ENCODE peak calls at places on chromosomes 1 and 21, in nine cellular contexts. L is A549, E is HepG2, T is K562, D is GM12878, C is Panc1, Z is HL-60, M is HCT116, F is SK-N-SH. V is an unnamed sample.

GRCh38 chr1:215631489-215631888 is 64.4 kb downstream of the KCTD3 start:
- DNase-seq in L (peak), F (no peak), T (no peak), C (no peak), Z (no peak), E (no peak), D (no peak), M (no peak), V (no peak)

GRCh38 chr1:116711061-116711582 is 43.1 kb upstream of the CD2 start:
- DNase-seq in C (no peak), Z (no peak), E (no peak), D (no peak), F (peak), T (no peak), M (no peak), L (no peak), V (peak)

GRCh38 chr1:41647202-41648135 is 163.0 kb upstream of the EDN2 start:
- DNase-seq in F (no peak), T (no peak), C (no peak), L (no peak), E (no peak), M (no peak), D (no peak), Z (no peak), V (no peak)

GRCh38 chr1:27406354-27406665 is 13.9 kb downstream of the GPR3 start:
- DNase-seq in T (no peak), Z (no peak), L (no peak), C (no peak), F (no peak), M (no peak), D (no peak), E (no peak), V (no peak)

GRCh38 chr1:26164036-26164927 is 4.5 kb downstream of the C1orf232 start:
- DNase-seq in D (no peak), M (no peak), E (no peak), C (no peak), F (peak), T (peak), Z (no peak), L (peak), V (peak)

GRCh38 chr1:33599516-33600115 is 127.2 kb downstream of the ZSCAN20 start:
- DNase-seq in C (no peak), M (no peak), L (no peak), F (no peak), T (no peak), Z (peak), E (no peak), D (no peak), V (no peak)

GRCh38 chr1:24586970-24587820 is 31.3 kb downstream of the NCMAP start:
- DNase-seq in L (peak), D (no peak), T (peak), C (peak), E (peak), F (peak), M (peak), Z (peak), V (peak)

GRCh38 chr1:197862671-197863070 is 39.8 kb upstream of the C1orf53 start:
- DNase-seq in L (no peak), Z (no peak), D (no peak), E (no peak), C (no peak), F (no peak), T (no peak), M (no peak), V (no peak)

GRCh38 chr1:244226440-244226839 is 175.4 kb downstream of the ZBTB18 start:
- DNase-seq in L (no peak), D (no peak), T (no peak), C (no peak), Z (peak), M (no peak), F (no peak), E (no peak), V (no peak)

GRCh38 chr1:12775443-12775842 is 1.9 kb downstream of the PRAMEF12 start:
- DNase-seq in F (no peak), L (no peak), Z (no peak), T (no peak), M (no peak), E (no peak), D (no peak), C (no peak), V (no peak)

GRCh38 chr1:240151126-240151735 is 59.5 kb downstream of the FMN2 start:
- DNase-seq in T (no peak), Z (no peak), M (no peak), E (no peak), C (no peak), D (no peak), L (no peak), F (peak), V (no peak)

DNA sequence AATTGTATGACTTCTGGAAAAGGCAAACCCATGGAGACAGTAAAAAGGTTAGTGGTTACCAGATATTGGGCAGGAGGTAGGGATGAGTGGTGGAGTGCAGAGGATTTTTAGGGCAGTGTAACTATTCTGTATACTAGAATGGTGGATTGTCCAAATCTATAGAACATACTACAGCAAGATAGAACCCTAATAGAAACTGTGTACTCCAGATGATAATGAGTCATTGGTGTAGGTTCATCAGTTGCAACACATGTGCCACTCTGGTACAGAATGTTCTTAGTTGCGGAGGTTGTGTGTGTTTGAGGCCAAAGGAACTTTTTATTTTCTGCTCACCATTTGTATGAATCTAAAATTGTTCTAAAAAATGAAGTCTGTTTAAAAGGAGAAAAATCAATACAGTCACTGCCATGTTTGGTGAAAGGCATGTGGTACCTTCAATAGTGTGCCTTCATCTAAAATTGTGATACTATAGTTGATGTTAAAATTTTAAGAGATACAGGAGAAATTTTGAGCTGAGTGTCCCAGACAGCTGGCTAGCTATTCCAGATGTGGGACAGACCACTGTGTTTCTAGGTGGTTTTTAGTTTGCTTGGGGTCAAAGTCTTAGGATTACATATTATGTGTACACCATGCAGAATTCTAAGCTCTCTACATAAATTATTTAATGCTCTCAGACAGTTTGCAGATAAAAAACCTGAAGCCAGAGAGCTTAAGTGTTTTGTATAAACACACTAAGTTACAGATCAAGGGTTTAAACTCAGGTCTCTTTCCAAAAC is 150.5 kb downstream of the RPS6KC1 start:
- DNase-seq in E (no peak), T (no peak), D (no peak), F (no peak), L (no peak), M (no peak), Z (no peak), C (no peak), V (no peak)
- TF ChIP-seq REST in E (no peak), T (no peak), D (no peak), F (no peak), L (no peak), M (no peak), Z (no peak), C (no peak), V (no peak)

DNA sequence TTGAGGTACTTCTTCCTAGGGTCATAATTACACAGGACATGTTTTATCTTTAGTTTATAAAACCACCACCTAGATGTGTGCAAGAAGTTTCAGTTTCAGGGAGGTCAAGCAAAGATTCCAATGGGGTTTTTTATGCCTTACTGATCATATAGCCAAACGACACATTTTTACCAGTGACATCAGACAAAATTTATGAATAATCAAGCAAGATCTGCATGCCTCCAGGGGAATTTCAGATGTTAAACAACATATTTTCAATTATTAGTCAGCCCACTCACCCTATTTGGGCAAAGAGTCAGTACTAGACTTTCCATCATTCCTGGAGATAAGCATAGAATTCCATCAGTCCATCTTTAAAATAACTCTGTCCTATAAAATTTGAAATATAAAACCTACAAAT is 867.4 kb downstream of the KCNT2 start:
- DNase-seq in D (no peak), Z (no peak), F (no peak), L (no peak), C (no peak), T (no peak), E (no peak), M (no peak), V (no peak)
- TF ChIP-seq REST in D (no peak), Z (no peak), F (no peak), L (no peak), C (no peak), T (no peak), E (no peak), M (no peak), V (no peak)

GRCh38 chr21:15774590-15774989 is 44.8 kb downstream of the USP25 start:
- DNase-seq in F (no peak), D (no peak), Z (no peak), L (no peak), C (no peak), M (no peak), E (no peak), T (no peak), V (no peak)
- TF ChIP-seq REST in F (no peak), D (no peak), Z (no peak), L (no peak), C (no peak), M (no peak), E (no peak), T (no peak), V (no peak)

GRCh38 chr1:1239624-1240347 is 6.7 kb downstream of the C1QTNF12 start:
- DNase-seq in C (no peak), L (no peak), T (peak), E (peak), F (peak), D (no peak), M (no peak), Z (no peak), V (no peak)

GRCh38 chr1:1236945-1237873 is 5.2 kb downstream of the B3GALT6 start:
- DNase-seq in T (no peak), D (no peak), L (no peak), Z (no peak), F (no peak), C (no peak), M (no peak), E (no peak), V (no peak)

GRCh38 chr1:1239247-1239623 is 7.2 kb downstream of the B3GALT6 start:
- DNase-seq in M (no peak), Z (no peak), T (no peak), L (no peak), F (peak), D (no peak), C (no peak), E (no peak), V (no peak)

GRCh38 chr1:1238702-1239178 is 6.7 kb downstream of the B3GALT6 start:
- DNase-seq in E (no peak), Z (no peak), L (no peak), M (no peak), T (no peak), D (no peak), C (no peak), F (peak), V (no peak)

GRCh38 chr1:1237874-1238701 is 6.1 kb downstream of the B3GALT6 start:
- DNase-seq in E (peak), Z (no peak), T (no peak), C (no peak), L (no peak), D (no peak), F (no peak), M (peak), V (no peak)
- TF ChIP-seq REST in E (no peak), Z (no peak), T (no peak), C (no peak), L (no peak), D (no peak), F (no peak), M (no peak), V (no peak)

GRCh38 chr1:56508523-56508983 is 70.8 kb downstream of the PLPP3 start:
- DNase-seq in M (no peak), D (no peak), Z (peak), L (peak), C (no peak), E (peak), F (no peak), T (no peak), V (no peak)
- TF ChIP-seq REST in M (no peak), D (no peak), Z (no peak), L (no peak), C (no peak), E (no peak), F (no peak), T (no peak), V (no peak)

DNA sequence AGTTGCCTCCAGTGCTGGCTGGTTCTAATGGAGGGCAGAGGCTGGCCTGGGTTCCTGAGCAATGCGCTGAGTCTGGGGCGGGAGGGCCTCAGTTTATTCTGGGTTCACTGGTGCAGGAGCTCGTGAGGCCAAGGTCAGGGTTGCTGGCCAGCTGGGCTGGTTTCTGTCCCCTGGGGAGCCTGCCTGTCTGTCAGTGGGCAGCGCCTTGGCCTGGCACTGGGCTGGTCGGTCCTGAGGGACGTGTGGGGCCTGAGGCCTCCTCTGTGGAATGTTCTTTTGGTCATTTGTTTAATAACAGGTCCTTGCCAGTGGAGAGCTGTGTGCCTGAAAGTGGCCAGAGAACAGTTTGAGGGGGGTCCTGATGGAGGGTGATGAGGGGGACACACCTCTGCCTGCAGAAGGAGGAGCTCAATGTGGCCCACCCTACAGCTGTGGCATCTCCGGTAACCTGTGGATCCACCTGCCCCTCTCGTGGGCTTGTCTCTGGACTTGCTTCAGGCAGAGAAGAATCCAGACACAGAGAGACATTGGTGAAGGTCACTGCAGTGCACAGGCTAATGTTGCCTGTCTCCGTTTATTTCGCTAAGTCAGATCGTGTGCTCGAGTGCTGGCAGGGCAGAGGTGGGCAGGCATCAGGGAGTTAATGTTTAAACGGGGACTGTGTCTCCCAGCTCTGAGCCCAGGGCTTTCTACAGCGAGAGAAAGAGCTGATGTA is 34.6 kb downstream of the COQ8A start:
- DNase-seq in M (no peak), T (no peak), C (no peak), D (no peak), F (no peak), Z (no peak), E (peak), L (no peak), V (no peak)
- TF ChIP-seq REST in M (no peak), T (no peak), C (no peak), D (no peak), F (no peak), Z (no peak), E (no peak), L (no peak), V (no peak)